ENCODE peak calls at places on chromosome 6, in four cellular contexts. Z is effector memory CD4-positive, alpha-beta T cell; T is cardiac muscle cell; V is brain microvascular endothelial cell. R is an unnamed sample. For H3K27me3, the result is how much of the 10 kb centered on the place peaks cover.

GRCh38 chr6:104460759-104461530 is 398.8 kb downstream of the HACE1 start:
- DNase-seq in Z (no peak), T (no peak), V (no peak), R (no peak)

GRCh38 chr6:121394151-121394550 is 41.3 kb upstream of the GJA1 start:
- DNase-seq in Z (no peak), T (no peak), V (no peak), R (no peak)

GRCh38 chr6:128239898-128240509 is 280.4 kb downstream of the PTPRK start:
- DNase-seq in Z (no peak), T (no peak), V (no peak), R (no peak)

GRCh38 chr6:71510057-71510713 is 221.6 kb downstream of the OGFRL1 start:
- DNase-seq in Z (no peak), T (peak), V (peak), R (peak)

GRCh38 chr6:85580104-85580877 is 13.4 kb downstream of the SNX14 start:
- DNase-seq in Z (no peak), T (no peak), V (peak), R (no peak)

GRCh38 chr6:5282191-5282623 is 20.9 kb downstream of the FARS2 start:
- DNase-seq in Z (no peak), T (no peak), V (no peak), R (no peak)

GRCh38 chr6:121506761-121507754 is 71.6 kb downstream of the GJA1 start:
- DNase-seq in Z (no peak), T (peak), V (peak), R (no peak)

GRCh38 chr6:57198926-57199636 is 23.0 kb downstream of the RAB23 start:
- DNase-seq in Z (no peak), T (no peak), V (no peak), R (no peak)

GRCh38 chr6:154500769-154501171 is 9.7 kb downstream of the CNKSR3 start:
- DNase-seq in Z (no peak), T (peak), V (no peak), R (no peak)

GRCh38 chr6:131972761-131973160 is 21.6 kb upstream of the CCN2 start:
- DNase-seq in Z (no peak), T (peak), V (no peak), R (no peak)

GRCh38 chr6:96520039-96520850 is 1.4 kb upstream of the UFL1 start:
- DNase-seq in Z (no peak), T (peak), V (peak), R (no peak)

GRCh38 chr6:73734843-73735453 is 38.9 kb downstream of the CD109 start:
- DNase-seq in Z (no peak), T (no peak), V (no peak), R (no peak)

GRCh38 chr6:121660277-121660676 is 224.8 kb downstream of the GJA1 start:
- DNase-seq in Z (no peak), T (no peak), V (no peak), R (no peak)

GRCh38 chr6:158625881-158626305 is 18.6 kb downstream of the DYNLT1 start:
- DNase-seq in Z (no peak), T (no peak), V (no peak), R (no peak)

GRCh38 chr6:2448826-2449571 is 203.6 kb upstream of the GMDS start:
- DNase-seq in Z (no peak), T (peak), V (peak), R (peak)

GRCh38 chr6:79420054-79420453 is 117.2 kb downstream of the LCA5 start:
- DNase-seq in Z (no peak), T (no peak), V (no peak), R (no peak)

GRCh38 chr6:127514396-127515227 is 4.5 kb downstream of the MTCL3 start:
- DNase-seq in Z (peak), T (peak), V (peak), R (no peak)

GRCh38 chr6:19311786-19312185 is 525.4 kb upstream of the ID4 start:
- DNase-seq in Z (no peak), T (no peak), V (no peak), R (peak)

GRCh38 chr6:163554663-163555062 is 140.1 kb downstream of the QKI start:
- DNase-seq in Z (peak), T (peak), V (peak), R (peak)

GRCh38 chr6:119717942-119718341 is 368.4 kb upstream of the MAN1A1 start:
- DNase-seq in Z (no peak), T (no peak), V (no peak), R (no peak)

GRCh38 chr6:41209547-41209951 is 8.6 kb upstream of the TREML2 start:
- DNase-seq in Z (no peak), T (no peak), V (no peak), R (no peak)

GRCh38 chr6:73515204-73516101 is 5.4 kb downstream of the EEF1A1 start:
- DNase-seq in Z (peak), T (peak), V (no peak), R (peak)

GRCh38 chr6:36914227-36914794 is 28.6 kb downstream of the C6orf89 start:
- DNase-seq in Z (peak), T (no peak), V (no peak), R (no peak)

GRCh38 chr6:101110814-101111213 is 229.7 kb upstream of the ASCC3 start:
- DNase-seq in Z (no peak), T (no peak), V (no peak), R (no peak)

GRCh38 chr6:132023490-132023889 is 72.3 kb upstream of the CCN2 start:
- DNase-seq in Z (no peak), T (no peak), V (peak), R (no peak)

GRCh38 chr6:148313483-148313882 is 29.2 kb upstream of the SASH1 start:
- DNase-seq in Z (no peak), T (no peak), V (no peak), R (peak)

GRCh38 chr6:39790772-39791171 is 1.4 kb upstream of the DAAM2 start:
- DNase-seq in Z (no peak), T (no peak), V (no peak), R (no peak)

GRCh38 chr6:101783287-101783686 is 389.8 kb downstream of the GRIK2 start:
- DNase-seq in Z (no peak), T (no peak), V (no peak), R (no peak)

GRCh38 chr6:108417027-108417426 is 122.2 kb downstream of the AFG1L start:
- DNase-seq in Z (no peak), T (peak), V (peak), R (no peak)

GRCh38 chr6:5509106-5509505 is 247.8 kb downstream of the FARS2 start:
- DNase-seq in Z (no peak), T (no peak), V (no peak), R (no peak)

GRCh38 chr6:51526922-51527321 is 560.5 kb downstream of the PKHD1 start:
- DNase-seq in Z (no peak), T (no peak), V (no peak), R (no peak)

GRCh38 chr6:41917528-41917927 is 3.4 kb downstream of the MED20 start:
- DNase-seq in Z (no peak), T (peak), V (peak), R (no peak)

GRCh38 chr6:52577022-52577777 is at the start of gene TRAM2:
- DNase-seq in Z (peak), T (peak), V (peak), R (peak)

GRCh38 chr6:52527436-52527835 is 49.4 kb downstream of the TRAM2 start:
- DNase-seq in Z (no peak), T (no peak), V (no peak), R (no peak)

GRCh38 chr6:130872250-130873095 is 45.3 kb downstream of the SMLR1 start:
- DNase-seq in Z (peak), T (peak), V (peak), R (peak)

DNA sequence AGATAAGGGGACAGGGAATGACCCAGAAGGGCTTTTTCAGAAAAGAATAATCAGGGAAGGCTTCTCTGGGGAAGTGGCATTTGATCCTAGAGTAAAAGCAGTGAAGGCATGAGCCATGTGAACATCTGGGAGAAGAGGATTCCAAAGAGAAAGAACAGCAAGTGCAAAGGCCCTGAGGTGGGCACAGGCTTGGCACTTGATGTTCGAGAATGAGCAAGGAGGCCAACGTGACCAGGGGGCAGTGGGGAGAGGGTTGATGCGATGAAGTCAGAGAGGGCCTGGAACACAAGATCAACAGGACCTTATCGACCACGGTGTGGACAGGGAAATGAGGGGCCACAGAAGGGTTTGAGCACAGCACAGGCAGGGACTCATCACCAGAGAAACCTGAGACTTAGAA is 5.8 kb downstream of the GRM4 start:
- DNase-seq in Z (no peak), T (no peak), V (no peak), R (no peak)
- H3K27me3 ChIP-seq in Z (half or more), T (under half), V (half or more), R (under half)

DNA sequence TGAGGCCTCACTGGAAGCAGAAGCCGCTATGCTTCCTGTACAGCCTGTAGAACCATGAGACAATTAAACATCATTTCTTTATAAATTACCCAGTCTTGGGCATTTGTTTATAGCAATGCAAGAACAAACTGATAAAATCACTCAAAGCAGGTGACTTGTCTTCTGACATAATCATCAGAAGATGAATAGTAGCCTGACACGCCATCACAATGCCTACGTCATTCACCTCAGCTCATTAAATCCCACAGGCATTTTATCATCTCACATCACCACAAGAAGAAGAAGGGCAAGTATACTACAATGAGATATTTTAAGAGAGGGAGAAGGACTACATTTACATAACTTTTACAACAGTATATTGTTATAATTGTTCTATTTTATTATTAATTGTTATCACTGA is 3.1 kb upstream of the CAP2 start:
- DNase-seq in Z (no peak), T (no peak), V (no peak), R (no peak)
- H3K27ac ChIP-seq in Z (no peak), T (no peak), V (no peak), R (no peak)

DNA sequence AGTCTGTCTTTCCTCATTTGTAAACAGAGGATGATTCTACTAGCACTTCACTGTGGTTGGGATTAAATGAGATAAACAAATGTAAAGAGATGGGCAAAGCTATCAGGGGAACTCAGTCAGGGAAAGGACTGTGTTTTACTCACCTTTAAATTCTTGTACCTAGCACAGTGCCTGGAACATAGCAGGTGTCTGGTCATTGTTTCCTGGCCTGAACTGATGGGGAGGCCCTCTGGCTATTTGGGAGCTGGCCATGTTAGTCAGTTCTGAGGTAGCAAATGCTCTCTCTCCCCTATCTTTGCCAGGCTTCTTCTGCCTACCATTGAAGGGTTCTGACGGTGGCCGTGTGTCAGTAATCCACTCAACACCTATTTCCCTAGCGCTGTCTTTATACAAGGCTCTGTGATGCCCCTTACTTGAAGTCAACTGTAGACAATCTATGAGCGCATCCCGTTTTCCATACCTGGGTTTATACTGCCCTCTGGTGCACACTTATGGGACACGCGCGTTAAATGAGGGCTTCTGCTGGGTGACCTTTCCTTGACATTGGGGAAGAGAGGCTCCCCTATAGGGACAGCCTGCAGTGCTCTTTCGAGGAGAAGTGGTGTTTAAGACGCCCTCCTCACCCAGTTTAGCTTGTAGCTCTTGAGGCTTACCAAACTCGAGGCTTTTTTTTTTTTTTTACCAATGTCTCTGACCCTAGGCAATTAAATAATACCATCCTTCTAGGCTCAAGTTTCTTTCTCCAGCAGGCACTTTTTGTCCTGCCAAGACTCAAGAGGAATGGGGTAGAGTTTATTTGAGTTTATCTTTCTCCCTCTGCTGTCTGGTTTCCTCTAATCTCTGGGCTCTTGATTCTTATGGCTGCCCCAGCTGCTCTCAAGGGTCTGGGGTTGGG is 4.0 kb upstream of the SPATS1 start:
- DNase-seq in Z (peak), T (peak), V (peak), R (peak)
- H3K27me3 ChIP-seq in Z (under half), T (under half), V (under half), R (under half)

GRCh38 chr6:14070457-14070856 is 47.1 kb upstream of the CD83 start:
- DNase-seq in Z (no peak), T (peak), V (no peak), R (no peak)
- H3K27ac ChIP-seq in Z (no peak), T (no peak), V (no peak), R (no peak)

GRCh38 chr6:133244502-133244901 is 3.3 kb downstream of the EYA4 start:
- DNase-seq in Z (no peak), T (no peak), V (no peak), R (no peak)
- H3K27me3 ChIP-seq in Z (under half), T (half or more), V (half or more), R (half or more)

R was measured in WERI-Rb-1.